ENCODE peak calls at places on chromosomes 4 and X, in seven cellular contexts. V is heart left ventricle, H is suprapubic skin, N is OCI-LY7, U is mucosa of descending colon, O is WERI-Rb-1, Y is mesenchymal stem cell. C is an unnamed sample.

GRCh38 chr4:53537606-53538005 is 53.7 kb downstream of the LNX1 start:
- DNase-seq in V (no peak), H (no peak), N (no peak), U (no peak), O (no peak), Y (no peak), C (no peak)

GRCh38 chrX:103437147-103437873 is 61.0 kb downstream of the BEX3 start:
- DNase-seq in V (no peak), H (no peak), N (no peak), U (no peak), O (no peak), Y (no peak), C (no peak)

GRCh38 chrX:23332101-23332887 is 2.4 kb upstream of the PTCHD1 start:
- DNase-seq in V (peak; percentile 51), H (no peak), N (no peak), U (no peak), O (no peak), Y (peak; percentile 10), C (no peak)

GRCh38 chrX:119181491-119181890 is 53.9 kb upstream of the KIAA1210 start:
- DNase-seq in V (no peak), H (no peak), N (no peak), U (peak; percentile 37), O (no peak), Y (no peak), C (no peak)

GRCh38 chrX:11890843-11891514 is 132.9 kb downstream of the MSL3 start:
- DNase-seq in V (no peak), H (no peak), N (no peak), U (peak; percentile 33), O (no peak), Y (no peak), C (no peak)

GRCh38 chr4:182808673-182809416 is 108.3 kb downstream of the DCTD start:
- DNase-seq in V (no peak), H (no peak), N (no peak), U (no peak), O (no peak), Y (peak; percentile 17), C (peak; percentile 49)

GRCh38 chr4:136012250-136012649 is 1520.0 kb downstream of the PCDH18 start:
- DNase-seq in V (no peak), H (no peak), N (no peak), U (no peak), O (no peak), Y (peak; percentile 25), C (no peak)

GRCh38 chrX:108699368-108699767 is 37.0 kb downstream of the IRS4 start:
- DNase-seq in V (no peak), H (no peak), N (peak; percentile 7), U (no peak), O (no peak), Y (peak; percentile 30), C (peak; percentile 16)

GRCh38 chr4:8123389-8123788 is 35.2 kb downstream of the ABLIM2 start:
- DNase-seq in V (no peak), H (no peak), N (no peak), U (no peak), O (no peak), Y (no peak), C (no peak)

GRCh38 chr4:26992657-26993361 is 132.2 kb downstream of the STIM2 start:
- DNase-seq in V (no peak), H (no peak), N (peak; percentile 89), U (no peak), O (no peak), Y (no peak), C (peak; percentile 78)

GRCh38 chrX:13742397-13743176 is 8.0 kb downstream of the OFD1 start:
- DNase-seq in V (no peak), H (no peak), N (peak; percentile 34), U (no peak), O (no peak), Y (peak; percentile 51), C (no peak)

GRCh38 chrX:134172588-134173259 is 64.3 kb upstream of the CCDC160 start:
- DNase-seq in V (peak; percentile 70), H (no peak), N (no peak), U (peak; percentile 31), O (no peak), Y (peak; percentile 23), C (no peak)

GRCh38 chr4:43379001-43379400 is 486.5 kb downstream of the GRXCR1 start:
- DNase-seq in V (no peak), H (no peak), N (no peak), U (no peak), O (no peak), Y (no peak), C (no peak)

GRCh38 chr4:43374352-43374751 is 481.8 kb downstream of the GRXCR1 start:
- DNase-seq in V (no peak), H (no peak), N (no peak), U (no peak), O (peak; percentile 43), Y (no peak), C (peak; percentile 0)

DNA sequence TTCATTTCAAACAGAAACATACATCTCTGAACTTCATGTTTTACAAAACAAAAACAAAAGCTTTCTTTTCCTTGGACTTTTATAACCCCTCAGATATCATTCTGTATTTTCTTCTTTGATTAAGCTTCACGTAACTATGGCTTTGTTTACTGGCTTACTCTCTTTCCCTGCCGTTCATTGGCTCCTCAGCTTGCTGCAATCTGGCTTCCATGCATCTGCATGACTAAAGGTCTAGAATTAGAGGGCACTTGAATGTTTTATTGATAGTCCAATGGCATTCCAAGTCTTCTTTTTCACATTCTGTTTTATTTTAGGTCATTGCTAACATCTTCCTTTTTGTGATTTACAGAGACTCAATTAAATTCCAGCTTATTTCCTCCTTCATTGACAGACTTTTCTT is 487.6 kb downstream of the GRXCR1 start:
- DNase-seq in V (no peak), H (no peak), N (no peak), U (no peak), O (no peak), Y (no peak), C (no peak)
- H3K4me3 ChIP-seq in V (no peak overlapping the region), H (no peak overlapping the region), N (no peak overlapping the region), U (no peak overlapping the region), O (no peak overlapping the region), Y (no peak overlapping the region), C (no peak overlapping the region)

DNA sequence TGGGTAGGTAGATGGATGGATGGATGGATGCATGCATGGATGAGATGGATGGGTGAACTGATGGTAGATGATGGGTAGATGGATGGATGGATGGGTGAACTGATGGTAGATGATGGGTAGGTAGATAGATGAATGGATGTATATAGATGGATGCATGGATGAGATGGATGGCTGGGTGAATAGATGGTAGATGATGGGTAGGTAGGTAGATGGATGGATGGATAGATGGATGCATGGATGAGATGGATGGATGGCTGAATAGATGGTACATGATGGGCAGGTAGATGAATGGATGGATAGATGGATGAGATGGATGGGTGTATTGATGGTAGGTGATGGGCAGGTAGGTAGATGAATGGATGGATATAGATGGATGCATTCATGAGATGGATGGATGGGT is 15.1 kb upstream of the SLC25A6 start:
- DNase-seq in V (no peak), H (peak; percentile 2), N (no peak), U (no peak), O (no peak), Y (no peak), C (no peak)
- H3K36me3 ChIP-seq in V (peaks cover 55% of the 10 kb centered on the region), H (peaks cover 63% of the 10 kb centered on the region), N (peaks cover 72% of the 10 kb centered on the region), U (peaks cover 7% of the 10 kb centered on the region), O (peaks cover 32% of the 10 kb centered on the region), Y (peaks cover 61% of the 10 kb centered on the region), C (peaks cover 49% of the 10 kb centered on the region)

GRCh38 chr4:89056953-89057398 is at the start of gene FAM13A:
- DNase-seq in V (peak; percentile 63), H (peak; percentile 87), N (no peak), U (peak; percentile 56), O (peak; percentile 88), Y (peak; percentile 95), C (peak; percentile 90)
- H3K4me3 ChIP-seq in V (peak within 1 kb of the TSS; percentile 48), H (peak within 1 kb of the TSS; percentile 47), N (no peak within 1 kb of the TSS), U (no peak within 1 kb of the TSS), O (peak within 1 kb of the TSS; percentile 74), Y (peak within 1 kb of the TSS; percentile 82), C (peak within 1 kb of the TSS; percentile 54)

GRCh38 chr4:184392748-184393334 is 81.5 kb downstream of the IRF2 start:
- DNase-seq in V (no peak), H (no peak), N (no peak), U (no peak), O (no peak), Y (no peak), C (no peak)
- H3K36me3 ChIP-seq in V (peaks cover 96% of the 10 kb centered on the region), H (peaks cover 87% of the 10 kb centered on the region), N (peaks cover 91% of the 10 kb centered on the region), U (peaks cover 5% of the 10 kb centered on the region), O (peaks cover 6% of the 10 kb centered on the region), Y (peaks cover 82% of the 10 kb centered on the region), C (peaks cover 23% of the 10 kb centered on the region)

GRCh38 chrX:65392284-65392683 is 142.3 kb downstream of the LAS1L start:
- DNase-seq in V (no peak), H (no peak), N (no peak), U (no peak), O (no peak), Y (no peak), C (no peak)
- H3K4me3 ChIP-seq in V (no peak overlapping the region), H (no peak overlapping the region), N (no peak overlapping the region), U (no peak overlapping the region), O (no peak overlapping the region), Y (no peak overlapping the region), C (no peak overlapping the region)

GRCh38 chr4:6859543-6859942 is 50.1 kb upstream of the TBC1D14 start:
- DNase-seq in V (no peak), H (no peak), N (no peak), U (no peak), O (no peak), Y (no peak), C (no peak)
- H3K36me3 ChIP-seq in V (peaks cover 70% of the 10 kb centered on the region), H (peaks cover 29% of the 10 kb centered on the region), N (peaks cover 50% of the 10 kb centered on the region), U (no peaks in the 10 kb centered on the region), O (peaks cover 72% of the 10 kb centered on the region), Y (peaks cover 69% of the 10 kb centered on the region), C (peaks cover 25% of the 10 kb centered on the region)

GRCh38 chrX:19862634-19863236 is 24.7 kb downstream of the SH3KBP1 start:
- DNase-seq in V (no peak), H (no peak), N (no peak), U (no peak), O (no peak), Y (no peak), C (no peak)
- H3K4me3 ChIP-seq in V (no peak overlapping the region), H (no peak overlapping the region), N (peak overlapping the region; percentile 59), U (no peak overlapping the region), O (no peak overlapping the region), Y (no peak overlapping the region), C (no peak overlapping the region)

DNA sequence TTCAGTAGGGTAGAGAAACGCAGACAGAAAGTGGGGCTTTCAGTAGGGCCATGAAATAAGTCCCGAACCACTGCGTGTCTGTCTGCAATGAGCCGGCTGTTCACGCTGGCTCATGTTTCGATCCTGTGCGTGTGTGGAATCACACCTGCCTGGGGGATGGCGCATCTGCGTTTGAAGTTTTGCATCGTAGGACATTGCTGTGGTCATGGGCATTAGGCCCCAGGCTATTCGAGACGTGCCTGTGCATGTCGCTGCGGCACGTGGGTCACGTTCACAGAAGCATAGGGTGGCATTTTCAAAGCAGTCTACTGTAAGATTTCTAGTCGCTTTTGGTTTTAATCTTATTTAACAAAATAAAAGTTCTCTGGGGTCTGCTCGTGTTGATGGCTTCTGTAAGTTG is 25.5 kb upstream of the HGFAC start:
- DNase-seq in V (peak; percentile 31), H (peak; percentile 41), N (no peak), U (no peak), O (peak; percentile 1), Y (no peak), C (no peak)
- H3K36me3 ChIP-seq in V (peaks cover 28% of the 10 kb centered on the region), H (peaks cover 60% of the 10 kb centered on the region), N (no peaks in the 10 kb centered on the region), U (no peaks in the 10 kb centered on the region), O (peaks cover 37% of the 10 kb centered on the region), Y (peaks cover 27% of the 10 kb centered on the region), C (peaks cover 3% of the 10 kb centered on the region)

C was measured in brain microvascular endothelial cell.